ENCODE peak calls at places on chromosome 15, in four cellular contexts. D is tibial artery, M is left lung, V is cardiac muscle cell. Y is an unnamed sample.

GRCh38 chr15:81752149-81752942 is 293.5 kb downstream of the MEX3B start:
- DNase-seq in D (peak; percentile 69), M (no peak), V (peak; percentile 76), Y (no peak)

GRCh38 chr15:22949074-22949547 is 31.1 kb downstream of the CYFIP1 start:
- DNase-seq in D (peak; percentile 87), M (no peak), V (peak; percentile 93), Y (peak; percentile 38)

GRCh38 chr15:76839173-76839572 is 66.0 kb downstream of the SCAPER start:
- DNase-seq in D (no peak), M (no peak), V (no peak), Y (no peak)

GRCh38 chr15:70088887-70089691 is 8.6 kb downstream of the TLE3 start:
- DNase-seq in D (no peak), M (no peak), V (peak; percentile 59), Y (no peak)

GRCh38 chr15:77440378-77440999 is 19.8 kb downstream of the HMG20A start:
- DNase-seq in D (no peak), M (no peak), V (peak; percentile 66), Y (no peak)

GRCh38 chr15:45376967-45377629 is 1.2 kb downstream of the GATM start:
- DNase-seq in D (no peak), M (no peak), V (no peak), Y (no peak)

GRCh38 chr15:89225588-89225987 is 4.2 kb upstream of the RLBP1 start:
- DNase-seq in D (no peak), M (no peak), V (no peak), Y (no peak)

GRCh38 chr15:24760066-24760465 is 84.5 kb downstream of the NPAP1 start:
- DNase-seq in D (no peak), M (no peak), V (no peak), Y (no peak)

GRCh38 chr15:95872366-95872771 is 458.1 kb upstream of the NR2F2 start:
- DNase-seq in D (no peak), M (no peak), V (peak; percentile 64), Y (peak; percentile 71)

GRCh38 chr15:71110800-71111565 is 4.3 kb upstream of the THSD4 start:
- DNase-seq in D (no peak), M (no peak), V (no peak), Y (no peak)

GRCh38 chr15:25087137-25087536 is 132.3 kb downstream of the SNRPN start:
- DNase-seq in D (peak; percentile 20), M (no peak), V (no peak), Y (no peak)

GRCh38 chr15:46277994-46278885 is 643.4 kb downstream of the SQOR start:
- DNase-seq in D (no peak), M (no peak), V (no peak), Y (no peak)

GRCh38 chr15:45635191-45635638 is 386 bp downstream of the SQOR start:
- DNase-seq in D (peak; percentile 85), M (peak; percentile 93), V (no peak), Y (no peak)

GRCh38 chr15:43376017-43376705 is 5.3 kb downstream of the TUBGCP4 start:
- DNase-seq in D (no peak), M (no peak), V (peak; percentile 37), Y (no peak)

GRCh38 chr15:34336333-34336732 is 1.2 kb downstream of the SLC12A6 start:
- DNase-seq in D (no peak), M (no peak), V (no peak), Y (no peak)

GRCh38 chr15:26892678-26893077 is 25.8 kb downstream of the GABRA5 start:
- DNase-seq in D (no peak), M (no peak), V (no peak), Y (no peak)

GRCh38 chr15:38886315-38887163 is 321.9 kb upstream of the RASGRP1 start:
- DNase-seq in D (no peak), M (no peak), V (peak; percentile 90), Y (no peak)

GRCh38 chr15:35566991-35567390 is 21.0 kb upstream of the DPH6 start:
- DNase-seq in D (no peak), M (no peak), V (no peak), Y (no peak)

GRCh38 chr15:59556405-59556804 is 55.2 kb upstream of the GCNT3 start:
- DNase-seq in D (no peak), M (no peak), V (no peak), Y (no peak)

GRCh38 chr15:69398541-69398940 is 15.6 kb upstream of the KIF23 start:
- DNase-seq in D (no peak), M (no peak), V (no peak), Y (no peak)

GRCh38 chr15:100383302-100384107 is 41.7 kb upstream of the ADAMTS17 start:
- DNase-seq in D (no peak), M (no peak), V (peak; percentile 52), Y (no peak)

GRCh38 chr15:72227720-72228119 is 3.3 kb downstream of the PKM start:
- DNase-seq in D (peak; percentile 37), M (no peak), V (no peak), Y (no peak)

GRCh38 chr15:38130200-38130567 is 122.5 kb upstream of the SPRED1 start:
- DNase-seq in D (no peak), M (no peak), V (peak; percentile 43), Y (no peak)

GRCh38 chr15:73907018-73907394 is 19.3 kb upstream of the LOXL1 start:
- DNase-seq in D (no peak), M (no peak), V (no peak), Y (no peak)

GRCh38 chr15:26939398-26939797 is 31.6 kb upstream of the GABRG3 start:
- DNase-seq in D (no peak), M (no peak), V (no peak), Y (no peak)

GRCh38 chr15:70356062-70356860 is 258.5 kb upstream of the TLE3 start:
- DNase-seq in D (no peak), M (no peak), V (no peak), Y (no peak)

GRCh38 chr15:100704281-100705055 is 102.1 kb downstream of the ASB7 start:
- DNase-seq in D (no peak), M (no peak), V (no peak), Y (no peak)

GRCh38 chr15:72110355-72110754 is 7.6 kb downstream of the MYO9A start:
- DNase-seq in D (no peak), M (no peak), V (no peak), Y (no peak)

GRCh38 chr15:73908822-73909122 is 17.5 kb upstream of the LOXL1 start:
- DNase-seq in D (no peak), M (no peak), V (no peak), Y (no peak)

GRCh38 chr15:44308415-44308814 is 19.9 kb downstream of the GOLM2 start:
- DNase-seq in D (no peak), M (no peak), V (no peak), Y (no peak)

GRCh38 chr15:82764740-82765139 is 41.1 kb downstream of the FSD2 start:
- DNase-seq in D (no peak), M (no peak), V (no peak), Y (no peak)

GRCh38 chr15:81001180-81002003 is 669 bp downstream of the TLNRD1 start:
- DNase-seq in D (peak; percentile 77), M (peak; percentile 92), V (peak; percentile 47), Y (no peak)

GRCh38 chr15:44666208-44667038 is 3.0 kb upstream of the SPG11 start:
- DNase-seq in D (no peak), M (no peak), V (no peak), Y (no peak)

GRCh38 chr15:74428970-74429783 is 4.6 kb downstream of the SEMA7A start:
- DNase-seq in D (no peak), M (peak; percentile 57), V (no peak), Y (no peak)

GRCh38 chr15:72800819-72801481 is 17.4 kb upstream of the ADPGK start:
- DNase-seq in D (no peak), M (no peak), V (peak; percentile 68), Y (no peak)

GRCh38 chr15:74315626-74316025 is 51.8 kb downstream of the CYP11A1 start:
- DNase-seq in D (no peak), M (no peak), V (no peak), Y (no peak)

GRCh38 chr15:45205192-45205591 is 17.4 kb upstream of the SHF start:
- DNase-seq in D (no peak), M (no peak), V (peak; percentile 73), Y (no peak)

GRCh38 chr15:57667171-57667924 is 39.2 kb upstream of the POLR2M start:
- DNase-seq in D (no peak), M (no peak), V (peak; percentile 82), Y (peak; percentile 55)

GRCh38 chr15:47377465-47377864 is 339.8 kb upstream of the SEMA6D start:
- DNase-seq in D (no peak), M (no peak), V (no peak), Y (no peak)
- TF ChIP-seq CTCF in D (no peak), M (no peak), V (no peak), Y (no peak)

GRCh38 chr15:98951004-98951403 is 56.6 kb downstream of the PGPEP1L start:
- DNase-seq in D (no peak), M (no peak), V (no peak), Y (no peak)

GRCh38 chr15:98953000-98953776 is 54.4 kb downstream of the PGPEP1L start:
- DNase-seq in D (no peak), M (no peak), V (no peak), Y (no peak)

GRCh38 chr15:98953950-98954349 is 53.6 kb downstream of the PGPEP1L start:
- DNase-seq in D (peak; percentile 85), M (no peak), V (no peak), Y (no peak)

GRCh38 chr15:98951493-98952320 is 55.9 kb downstream of the PGPEP1L start:
- DNase-seq in D (no peak), M (no peak), V (no peak), Y (no peak)

GRCh38 chr15:98952381-98952803 is 55.2 kb downstream of the PGPEP1L start:
- DNase-seq in D (no peak), M (no peak), V (no peak), Y (no peak)
- H3K36me3 ChIP-seq in D (peaks cover 38% of the 10 kb centered on the region), M (peaks cover 64% of the 10 kb centered on the region), V (peaks cover 16% of the 10 kb centered on the region), Y (peaks cover 2% of the 10 kb centered on the region)

DNA sequence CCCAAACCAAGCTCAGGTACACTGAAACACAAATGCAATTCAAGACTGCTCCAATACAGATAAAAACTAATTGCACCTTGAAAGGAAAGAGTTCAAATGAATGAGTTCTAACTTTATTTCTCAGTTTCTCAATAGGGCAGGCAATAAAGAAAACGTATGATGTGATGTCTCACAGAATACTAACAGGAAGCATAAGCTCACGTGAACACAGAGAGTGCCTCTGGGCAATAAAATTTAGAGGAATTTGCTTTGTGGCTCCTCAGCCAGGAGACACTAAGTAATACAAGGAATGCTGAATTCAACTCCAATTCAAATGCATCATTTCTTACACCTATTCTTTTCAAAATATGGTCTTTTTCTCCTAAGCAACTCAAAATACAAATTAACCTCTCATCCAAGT is 82.3 kb upstream of the OCA2 start:
- DNase-seq in D (no peak), M (no peak), V (no peak), Y (no peak)
- TF ChIP-seq CTCF in D (no peak), M (no peak), V (no peak), Y (no peak)

GRCh38 chr15:66293085-66293418 is 316 bp upstream of the DIS3L start:
- DNase-seq in D (no peak), M (no peak), V (no peak), Y (no peak)

GRCh38 chr15:66292261-66293084 is 895 bp upstream of the DIS3L start:
- DNase-seq in D (no peak), M (no peak), V (no peak), Y (no peak)

GRCh38 chr15:66290518-66290917 is 2.9 kb upstream of the DIS3L start:
- DNase-seq in D (no peak), M (no peak), V (no peak), Y (no peak)

GRCh38 chr15:66293419-66294156 is at the start of gene DIS3L:
- DNase-seq in D (peak; percentile 74), M (peak; percentile 93), V (peak; percentile 77), Y (no peak)

GRCh38 chr15:66291816-66292215 is 1.6 kb upstream of the DIS3L start:
- DNase-seq in D (no peak), M (no peak), V (no peak), Y (no peak)
- H3K36me3 ChIP-seq in D (no peaks in the 10 kb centered on the region), M (no peaks in the 10 kb centered on the region), V (no peaks in the 10 kb centered on the region), Y (no peaks in the 10 kb centered on the region)

Y was measured in kidney epithelial cell.